ENCODE peak calls at places on chromosome 5, in ten cellular contexts. E is SK-N-SH, U is ovary, S is A549, M is tibial nerve, B is sigmoid colon, X is upper lobe of left lung, A is stomach, C is K562, N is transverse colon. I is an unnamed sample. For H3K4me1, the result is how much of the 10 kb centered on the place peaks cover.

GRCh38 chr5:31231171-31231570 is 37.7 kb downstream of the CDH6 start:
- DNase-seq in M (no peak), S (no peak), B (no peak), A (no peak), N (no peak), U (no peak), E (no peak), C (no peak), X (no peak), I (no peak)

GRCh38 chr5:99105216-99105615 is 176.4 kb upstream of the CHD1 start:
- DNase-seq in C (no peak), M (no peak), B (no peak), E (no peak), X (no peak), N (no peak), S (no peak), A (no peak), U (no peak), I (no peak)

GRCh38 chr5:156383510-156383909 is 56.5 kb downstream of the SGCD start:
- DNase-seq in E (no peak), A (no peak), M (no peak), U (no peak), S (no peak), B (no peak), C (no peak), N (no peak), X (no peak), I (no peak)

GRCh38 chr5:86463339-86463738 is 154.4 kb upstream of the COX7C start:
- DNase-seq in N (no peak), S (peak), C (peak), U (no peak), B (no peak), M (no peak), E (peak), X (no peak), A (no peak), I (no peak)

GRCh38 chr5:111756701-111757581 is at the start of gene NREP:
- DNase-seq in E (no peak), C (peak), X (peak), N (peak), M (peak), A (peak), S (peak), B (peak), U (peak), I (peak)

GRCh38 chr5:1180096-1180495 is 21.3 kb upstream of the SLC6A19 start:
- DNase-seq in M (no peak), U (no peak), E (no peak), A (no peak), X (no peak), S (no peak), B (no peak), C (no peak), N (no peak), I (no peak)

GRCh38 chr5:76180817-76181805 is 97.9 kb downstream of the SV2C start:
- DNase-seq in E (no peak), M (no peak), C (peak), N (peak), S (no peak), B (no peak), U (no peak), X (peak), A (no peak), I (no peak)

GRCh38 chr5:143051244-143052058 is 281.3 kb downstream of the ARHGAP26 start:
- DNase-seq in N (no peak), M (peak), U (peak), C (peak), S (no peak), X (no peak), E (no peak), A (no peak), B (no peak), I (no peak)

GRCh38 chr5:132011561-132012384 is at the start of gene ACSL6:
- DNase-seq in C (peak), U (no peak), B (peak), N (peak), E (peak), M (no peak), S (peak), A (peak), X (peak), I (peak)

GRCh38 chr5:129177451-129177850 is 82.9 kb downstream of the ISOC1 start:
- DNase-seq in C (no peak), A (no peak), N (no peak), U (no peak), M (no peak), E (no peak), X (no peak), B (no peak), S (no peak), I (no peak)

GRCh38 chr5:172713809-172714490 is 57.0 kb downstream of the DUSP1 start:
- DNase-seq in C (no peak), U (no peak), S (no peak), N (no peak), A (no peak), E (no peak), M (no peak), B (peak), X (no peak), I (peak)

GRCh38 chr5:20601678-20602100 is 613.7 kb upstream of the CDH18 start:
- DNase-seq in M (no peak), U (no peak), A (no peak), S (no peak), C (no peak), E (no peak), N (no peak), B (no peak), X (no peak), I (no peak)

GRCh38 chr5:14341571-14342225 is 198.6 kb downstream of the TRIO start:
- DNase-seq in M (no peak), E (no peak), U (no peak), B (no peak), C (no peak), X (no peak), S (no peak), A (no peak), N (no peak), I (no peak)

GRCh38 chr5:177982072-177982727 is 13.8 kb downstream of the PROP1 start:
- DNase-seq in X (peak), S (peak), U (no peak), E (peak), B (no peak), C (peak), M (no peak), A (peak), N (no peak), I (no peak)

GRCh38 chr5:88298425-88298824 is 29.8 kb upstream of the TMEM161B start:
- DNase-seq in C (no peak), U (no peak), A (no peak), N (no peak), X (no peak), B (no peak), M (no peak), S (no peak), E (no peak), I (no peak)

GRCh38 chr5:99763021-99763814 is 772.0 kb upstream of the FAM174A start:
- DNase-seq in A (no peak), C (no peak), X (no peak), U (no peak), E (no peak), M (no peak), S (no peak), N (no peak), B (no peak), I (no peak)

GRCh38 chr5:132832612-132833011 is 2.2 kb upstream of the SHROOM1 start:
- DNase-seq in E (no peak), U (no peak), A (no peak), X (no peak), C (no peak), B (no peak), N (no peak), M (no peak), S (no peak), I (no peak)

GRCh38 chr5:93572101-93572772 is 8.8 kb downstream of the NR2F1-AS1 start:
- DNase-seq in N (no peak), E (no peak), S (no peak), U (peak), C (no peak), M (no peak), X (no peak), B (no peak), A (no peak), I (no peak)

GRCh38 chr5:167594750-167595149 is 696.7 kb upstream of the WWC1 start:
- DNase-seq in U (no peak), E (no peak), M (no peak), B (no peak), C (no peak), N (no peak), X (no peak), S (no peak), A (no peak), I (no peak)

GRCh38 chr5:155834271-155834975 is 492.5 kb upstream of the SGCD start:
- DNase-seq in C (no peak), N (no peak), M (no peak), X (no peak), S (no peak), A (no peak), E (no peak), U (no peak), B (no peak), I (no peak)

GRCh38 chr5:135560858-135561257 is 17.9 kb downstream of the CXCL14 start:
- DNase-seq in A (peak), U (peak), S (peak), B (peak), N (peak), X (peak), C (peak), E (peak), M (peak), I (peak)

DNA sequence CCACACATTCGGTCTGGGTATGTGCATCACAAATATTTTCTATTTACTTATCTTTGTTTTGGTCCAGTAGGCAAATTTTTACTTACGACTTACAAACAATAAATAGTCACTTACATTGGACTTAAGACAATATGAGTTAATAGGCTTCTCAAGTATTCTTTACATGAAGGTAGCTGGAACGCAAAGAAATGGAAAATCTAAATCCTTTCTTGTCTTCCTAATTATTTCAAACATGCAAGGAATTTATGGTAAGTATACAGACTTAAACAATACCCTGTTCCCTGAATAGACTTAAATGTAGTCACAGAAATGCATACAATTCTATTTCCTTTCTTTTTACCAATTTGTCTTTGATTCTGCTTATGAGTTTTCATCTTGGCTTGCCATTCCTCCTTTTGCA is 262.6 kb upstream of the EFNA5 start:
- DNase-seq in E (no peak), N (no peak), M (no peak), C (no peak), U (no peak), A (no peak), S (no peak), X (no peak), B (no peak), I (no peak)
- H3K27ac ChIP-seq in E (no peak), N (no peak), M (no peak), C (no peak), U (no peak), A (no peak), S (no peak), X (no peak), B (no peak), I (no peak)

GRCh38 chr5:66151491-66151890 is 7.4 kb downstream of the SREK1 start:
- DNase-seq in M (no peak), X (no peak), S (no peak), A (no peak), C (no peak), E (no peak), N (no peak), U (no peak), B (no peak), I (no peak)

GRCh38 chr5:66145737-66146136 is 1.6 kb downstream of the SREK1 start:
- DNase-seq in M (no peak), U (no peak), S (no peak), E (no peak), X (no peak), B (no peak), C (no peak), A (no peak), N (no peak), I (no peak)

GRCh38 chr5:66149950-66150349 is 5.8 kb downstream of the SREK1 start:
- DNase-seq in E (no peak), U (no peak), S (no peak), B (no peak), N (no peak), X (no peak), A (no peak), M (no peak), C (no peak), I (no peak)

GRCh38 chr5:66151030-66151429 is 6.9 kb downstream of the SREK1 start:
- DNase-seq in U (no peak), X (no peak), A (no peak), M (no peak), E (no peak), C (no peak), B (no peak), N (no peak), S (no peak), I (no peak)
- TF ChIP-seq EP300 in U (no peak), X (no peak), A (no peak), M (no peak), E (no peak), C (no peak), B (no peak), N (no peak), S (no peak), I (no peak)

GRCh38 chr5:40404613-40405012 is 275.1 kb upstream of the PTGER4 start:
- DNase-seq in B (no peak), U (no peak), A (no peak), E (no peak), X (no peak), M (no peak), C (no peak), S (no peak), N (no peak), I (no peak)

GRCh38 chr5:40409600-40409999 is 270.1 kb upstream of the PTGER4 start:
- DNase-seq in C (no peak), X (peak), M (no peak), U (no peak), S (no peak), E (no peak), B (no peak), N (no peak), A (no peak), I (no peak)

GRCh38 chr5:40405985-40406384 is 273.7 kb upstream of the PTGER4 start:
- DNase-seq in E (no peak), M (no peak), A (no peak), X (no peak), C (no peak), S (no peak), U (no peak), B (no peak), N (no peak), I (no peak)

GRCh38 chr5:40405230-40405629 is 274.5 kb upstream of the PTGER4 start:
- DNase-seq in A (no peak), M (peak), B (no peak), S (no peak), U (no peak), X (peak), C (no peak), N (no peak), E (no peak), I (no peak)

DNA sequence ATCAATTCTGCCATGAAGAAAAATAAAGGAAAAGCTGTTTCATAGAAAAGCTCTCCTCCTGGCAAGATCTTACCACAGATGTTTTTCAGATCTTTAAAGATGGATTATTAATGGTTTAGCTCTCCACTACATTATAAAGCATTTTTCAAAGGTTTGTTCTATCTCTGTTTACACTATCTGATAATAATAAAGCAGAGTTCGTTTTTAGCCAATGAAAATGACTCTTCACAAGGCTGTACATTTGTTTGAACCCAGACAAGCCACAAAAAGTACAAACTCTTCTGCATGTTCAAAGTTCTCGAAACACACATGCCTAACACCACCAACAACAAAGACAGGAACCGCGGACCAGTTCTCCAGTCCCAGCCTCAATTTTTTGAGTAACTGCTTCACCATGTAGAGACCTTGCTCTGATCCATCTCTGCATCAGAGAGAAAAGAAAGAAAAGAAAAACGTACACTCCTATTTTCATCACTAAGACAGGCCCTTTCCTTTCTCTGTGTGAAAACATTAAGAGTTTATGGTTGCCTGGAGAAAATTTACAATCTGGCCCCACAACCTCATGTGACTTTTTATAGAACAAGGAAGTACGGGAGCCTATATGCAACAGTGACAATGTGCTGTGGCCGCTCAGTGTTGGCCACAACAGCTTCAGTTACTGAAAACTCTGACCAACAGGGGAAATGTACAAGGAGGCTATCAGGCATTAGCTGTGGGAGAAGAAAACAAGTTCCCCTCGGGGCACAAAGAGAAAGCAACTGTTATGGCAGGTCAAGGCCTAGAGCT is 273.1 kb upstream of the PTGER4 start:
- DNase-seq in N (no peak), X (peak), S (no peak), U (no peak), C (no peak), B (no peak), E (no peak), M (no peak), A (no peak), I (no peak)
- H3K4me1 ChIP-seq in N (under half), X (under half), S (under half), U (under half), C (under half), B (under half), E (under half), M (under half), A (under half), I (under half)

GRCh38 chr5:109168151-109168550 is 241.6 kb downstream of the PJA2 start:
- DNase-seq in M (no peak), A (no peak), E (no peak), N (no peak), S (no peak), B (no peak), C (no peak), U (no peak), X (no peak), I (no peak)

GRCh38 chr5:109173395-109173794 is 236.4 kb downstream of the PJA2 start:
- DNase-seq in E (no peak), B (no peak), S (no peak), A (no peak), C (no peak), M (no peak), N (no peak), U (no peak), X (no peak), I (no peak)

GRCh38 chr5:109167586-109167985 is 242.2 kb downstream of the PJA2 start:
- DNase-seq in S (no peak), E (no peak), U (no peak), N (no peak), B (no peak), C (no peak), M (no peak), A (no peak), X (no peak), I (no peak)

DNA sequence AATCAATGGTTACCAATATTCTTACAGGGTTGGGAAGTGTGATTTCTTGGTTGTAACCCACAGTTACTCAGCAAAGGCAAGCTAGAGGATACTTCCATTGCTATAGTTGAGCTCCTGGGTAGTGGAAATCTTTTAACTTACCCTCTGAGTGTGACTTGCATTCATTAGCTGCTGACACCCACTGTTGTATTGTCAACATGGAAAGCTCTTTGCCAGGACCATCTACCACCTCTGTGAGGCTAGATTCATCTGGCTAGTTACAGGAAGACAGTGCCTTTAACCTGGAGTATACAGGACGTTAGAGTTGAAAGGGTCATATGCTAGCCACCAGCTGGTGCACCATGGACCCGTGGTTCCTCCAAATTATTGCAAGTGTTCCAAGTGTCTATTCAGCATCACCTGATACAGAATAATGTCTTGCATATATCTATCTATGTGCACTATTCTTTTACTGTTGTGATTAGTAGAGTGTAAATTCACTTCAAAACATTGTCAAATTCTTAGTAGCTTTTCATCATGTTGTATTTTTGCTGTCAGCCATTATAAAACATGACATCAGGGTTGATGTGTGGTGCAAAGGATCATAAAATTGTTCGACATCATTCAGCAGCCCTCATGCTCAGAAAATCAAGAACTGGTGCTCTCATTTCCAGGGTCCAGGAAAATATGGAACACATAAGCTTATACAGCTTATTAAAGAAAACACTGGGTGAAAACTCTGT is 239.0 kb downstream of the PJA2 start:
- DNase-seq in C (no peak), X (no peak), M (no peak), S (no peak), U (no peak), B (no peak), N (no peak), E (no peak), A (no peak), I (no peak)
- H3K27ac ChIP-seq in C (no peak), X (no peak), M (no peak), S (no peak), U (no peak), B (no peak), N (no peak), E (no peak), A (no peak), I (no peak)